ENCODE peak calls at places on chromosome 9, in ten cellular contexts. T is left ventricle myocardium inferior, E is brain microvascular endothelial cell, C is coronary artery, F is kidney epithelial cell, M is astrocyte of the spinal cord, Y is epithelial cell of esophagus, Z is psoas muscle, W is neural progenitor cell, A is dorsolateral prefrontal cortex. J is an unnamed sample.

GRCh38 chr9:131255731-131256197 is 20.5 kb downstream of the FAM78A start:
- DNase-seq in T (no peak), E (no peak), C (no peak), F (no peak), M (no peak), Y (no peak), Z (no peak), W (no peak), A (peak), J (no peak)

GRCh38 chr9:38110476-38110875 is 41.4 kb upstream of the SHB start:
- DNase-seq in T (no peak), E (no peak), C (peak), F (no peak), M (no peak), Y (no peak), Z (no peak), W (no peak), A (no peak), J (no peak)

GRCh38 chr9:95264954-95265615 is 52.4 kb downstream of the FANCC start:
- DNase-seq in T (no peak), E (peak), C (no peak), F (no peak), M (peak), Y (peak), Z (no peak), W (peak), A (no peak), J (no peak)

GRCh38 chr9:86946712-86947145 is 577 bp downstream of the GAS1 start:
- DNase-seq in T (peak), E (peak), C (peak), F (no peak), M (peak), Y (no peak), Z (peak), W (no peak), A (peak), J (no peak)

GRCh38 chr9:81373294-81373693 is 316.1 kb downstream of the TLE1 start:
- DNase-seq in T (peak), E (no peak), C (no peak), F (no peak), M (no peak), Y (no peak), Z (no peak), W (no peak), A (no peak), J (no peak)

GRCh38 chr9:127724012-127724411 is 8.1 kb downstream of the TTC16 start:
- DNase-seq in T (no peak), E (no peak), C (no peak), F (no peak), M (no peak), Y (no peak), Z (no peak), W (no peak), A (no peak), J (no peak)

GRCh38 chr9:96856363-96857286 is 2.3 kb upstream of the ZNF782 start:
- DNase-seq in T (peak), E (peak), C (no peak), F (no peak), M (peak), Y (peak), Z (peak), W (peak), A (no peak), J (peak)

GRCh38 chr9:81798606-81799005 is 109.3 kb upstream of the TLE1 start:
- DNase-seq in T (no peak), E (no peak), C (no peak), F (no peak), M (no peak), Y (no peak), Z (no peak), W (no peak), A (no peak), J (peak)

GRCh38 chr9:33044677-33045282 is 19.7 kb downstream of the DNAJA1 start:
- DNase-seq in T (no peak), E (no peak), C (no peak), F (no peak), M (peak), Y (peak), Z (no peak), W (peak), A (no peak), J (no peak)

GRCh38 chr9:131436865-131437271 is 43.0 kb downstream of the PRRC2B start:
- DNase-seq in T (no peak), E (no peak), C (no peak), F (no peak), M (no peak), Y (no peak), Z (no peak), W (no peak), A (no peak), J (no peak)

GRCh38 chr9:27549196-27549737 is 19.7 kb upstream of the MOB3B start:
- DNase-seq in T (no peak), E (no peak), C (no peak), F (no peak), M (no peak), Y (no peak), Z (no peak), W (no peak), A (no peak), J (no peak)

GRCh38 chr9:105737205-105737604 is 42.9 kb downstream of the TMEM38B start:
- DNase-seq in T (no peak), E (no peak), C (no peak), F (no peak), M (no peak), Y (no peak), Z (no peak), W (no peak), A (no peak), J (no peak)

GRCh38 chr9:100700689-100701318 is 122.9 kb downstream of the CAVIN4 start:
- DNase-seq in T (no peak), E (no peak), C (no peak), F (no peak), M (no peak), Y (peak), Z (no peak), W (peak), A (no peak), J (no peak)

GRCh38 chr9:6896562-6896961 is 138.8 kb downstream of the KDM4C start:
- DNase-seq in T (no peak), E (peak), C (no peak), F (no peak), M (no peak), Y (peak), Z (no peak), W (no peak), A (no peak), J (no peak)

GRCh38 chr9:110021891-110022290 is 186.1 kb downstream of the C9orf152 start:
- DNase-seq in T (no peak), E (no peak), C (no peak), F (no peak), M (no peak), Y (no peak), Z (no peak), W (peak), A (no peak), J (no peak)

GRCh38 chr9:107243757-107244156 is 39.3 kb upstream of the RAD23B start:
- DNase-seq in T (no peak), E (peak), C (no peak), F (peak), M (peak), Y (peak), Z (no peak), W (no peak), A (no peak), J (peak)

GRCh38 chr9:76114144-76114543 is 223.7 kb downstream of the PCSK5 start:
- DNase-seq in T (no peak), E (peak), C (no peak), F (no peak), M (peak), Y (no peak), Z (no peak), W (no peak), A (no peak), J (no peak)

GRCh38 chr9:93108301-93109041 is 12.5 kb downstream of the CARD19 start:
- DNase-seq in T (peak), E (no peak), C (peak), F (no peak), M (no peak), Y (peak), Z (no peak), W (no peak), A (peak), J (no peak)

GRCh38 chr9:113654605-113655193 is 191.2 kb downstream of the RGS3 start:
- DNase-seq in T (peak), E (no peak), C (peak), F (no peak), M (no peak), Y (no peak), Z (peak), W (no peak), A (no peak), J (no peak)

GRCh38 chr9:128895556-128895955 is 13.6 kb downstream of the LRRC8A start:
- DNase-seq in T (no peak), E (no peak), C (no peak), F (no peak), M (peak), Y (no peak), Z (no peak), W (peak), A (no peak), J (no peak)

GRCh38 chr9:117869287-117869686 is 165.1 kb downstream of the TLR4 start:
- DNase-seq in T (no peak), E (no peak), C (no peak), F (no peak), M (no peak), Y (no peak), Z (no peak), W (no peak), A (no peak), J (no peak)

GRCh38 chr9:113715086-113715485 is 161.0 kb upstream of the ZNF618 start:
- DNase-seq in T (no peak), E (peak), C (no peak), F (peak), M (peak), Y (peak), Z (no peak), W (no peak), A (no peak), J (peak)

GRCh38 chr9:113957778-113958430 is 81.8 kb downstream of the ZNF618 start:
- DNase-seq in T (no peak), E (peak), C (peak), F (peak), M (peak), Y (peak), Z (no peak), W (no peak), A (no peak), J (peak)

GRCh38 chr9:16207161-16207560 is 654.3 kb downstream of the CCDC171 start:
- DNase-seq in T (peak), E (peak), C (no peak), F (no peak), M (peak), Y (no peak), Z (peak), W (peak), A (no peak), J (no peak)

GRCh38 chr9:16312116-16312515 is 558.4 kb downstream of the BNC2 start:
- DNase-seq in T (no peak), E (no peak), C (peak), F (no peak), M (no peak), Y (no peak), Z (no peak), W (no peak), A (no peak), J (no peak)

GRCh38 chr9:79302569-79302968 is 269.2 kb upstream of the TLE4 start:
- DNase-seq in T (no peak), E (no peak), C (no peak), F (no peak), M (no peak), Y (no peak), Z (no peak), W (no peak), A (no peak), J (no peak)

GRCh38 chr9:128072144-128073021 is 4.4 kb downstream of the SLC25A25 start:
- DNase-seq in T (peak), E (peak), C (peak), F (no peak), M (peak), Y (peak), Z (peak), W (no peak), A (peak), J (no peak)

GRCh38 chr9:95459867-95460626 is 56.7 kb downstream of the PTCH1 start:
- DNase-seq in T (no peak), E (no peak), C (no peak), F (no peak), M (peak), Y (no peak), Z (no peak), W (no peak), A (no peak), J (no peak)

GRCh38 chr9:76560481-76560891 is 101.5 kb downstream of the GCNT1 start:
- DNase-seq in T (no peak), E (peak), C (no peak), F (no peak), M (peak), Y (peak), Z (no peak), W (no peak), A (no peak), J (peak)

GRCh38 chr9:68473790-68474189 is 66.9 kb downstream of the TMEM252 start:
- DNase-seq in T (no peak), E (no peak), C (no peak), F (no peak), M (no peak), Y (no peak), Z (no peak), W (no peak), A (no peak), J (no peak)

GRCh38 chr9:127038531-127038930 is 83.9 kb downstream of the ANGPTL2 start:
- DNase-seq in T (no peak), E (no peak), C (no peak), F (no peak), M (no peak), Y (no peak), Z (no peak), W (no peak), A (no peak), J (no peak)

GRCh38 chr9:109409998-109410397 is 88.1 kb downstream of the PTPN3 start:
- DNase-seq in T (no peak), E (no peak), C (no peak), F (no peak), M (no peak), Y (no peak), Z (no peak), W (peak), A (no peak), J (no peak)

GRCh38 chr9:118583414-118583813 is 785.8 kb downstream of the BRINP1 start:
- DNase-seq in T (no peak), E (no peak), C (no peak), F (no peak), M (no peak), Y (no peak), Z (no peak), W (no peak), A (no peak), J (no peak)

GRCh38 chr9:4787876-4788275 is 4.9 kb upstream of the RCL1 start:
- DNase-seq in T (no peak), E (no peak), C (no peak), F (no peak), M (no peak), Y (peak), Z (no peak), W (no peak), A (no peak), J (no peak)

DNA sequence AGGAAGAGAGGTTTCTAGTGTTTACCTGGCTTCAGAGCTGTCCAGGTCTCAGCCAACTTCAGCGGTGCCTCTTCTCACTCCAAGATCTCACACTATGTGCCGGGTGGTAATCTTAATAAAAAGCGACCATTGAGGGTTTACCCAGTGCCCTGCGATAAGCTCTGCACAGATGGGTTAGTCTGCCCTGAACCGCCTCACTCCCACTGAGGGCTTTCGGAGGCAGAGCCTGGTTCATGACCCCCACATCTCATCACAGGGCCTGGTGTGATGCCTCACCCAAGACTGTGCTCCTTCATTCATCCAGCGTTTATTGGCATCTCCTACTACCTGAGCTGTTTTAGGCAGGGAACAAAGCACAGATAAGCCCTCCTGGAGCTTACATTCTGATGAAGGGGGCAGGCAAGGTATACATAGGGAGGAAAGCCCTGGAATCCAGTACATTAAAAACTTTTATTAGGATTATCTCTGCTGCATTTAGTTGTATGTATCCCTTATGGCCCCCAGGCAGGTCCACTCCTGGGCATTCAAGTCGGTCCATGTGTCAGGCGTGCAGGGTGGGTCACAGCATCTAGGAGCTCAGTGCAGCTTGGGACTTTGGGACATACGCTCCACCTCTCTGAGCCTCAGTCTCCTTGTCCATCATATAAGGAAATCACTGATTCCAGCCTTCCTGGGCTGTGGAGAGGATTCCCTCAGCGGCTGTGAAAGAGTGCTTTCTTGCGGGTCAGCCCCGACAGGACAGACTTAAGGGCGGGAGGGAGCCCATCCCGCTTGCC is 613 bp upstream of the COL15A1 start:
- DNase-seq in T (no peak), E (no peak), C (peak), F (no peak), M (no peak), Y (no peak), Z (no peak), W (no peak), A (no peak), J (no peak)
- H3K4me3 ChIP-seq in T (peak), E (peak), C (peak), F (no peak), M (no peak), Y (no peak), Z (peak), W (peak), A (peak), J (no peak)

DNA sequence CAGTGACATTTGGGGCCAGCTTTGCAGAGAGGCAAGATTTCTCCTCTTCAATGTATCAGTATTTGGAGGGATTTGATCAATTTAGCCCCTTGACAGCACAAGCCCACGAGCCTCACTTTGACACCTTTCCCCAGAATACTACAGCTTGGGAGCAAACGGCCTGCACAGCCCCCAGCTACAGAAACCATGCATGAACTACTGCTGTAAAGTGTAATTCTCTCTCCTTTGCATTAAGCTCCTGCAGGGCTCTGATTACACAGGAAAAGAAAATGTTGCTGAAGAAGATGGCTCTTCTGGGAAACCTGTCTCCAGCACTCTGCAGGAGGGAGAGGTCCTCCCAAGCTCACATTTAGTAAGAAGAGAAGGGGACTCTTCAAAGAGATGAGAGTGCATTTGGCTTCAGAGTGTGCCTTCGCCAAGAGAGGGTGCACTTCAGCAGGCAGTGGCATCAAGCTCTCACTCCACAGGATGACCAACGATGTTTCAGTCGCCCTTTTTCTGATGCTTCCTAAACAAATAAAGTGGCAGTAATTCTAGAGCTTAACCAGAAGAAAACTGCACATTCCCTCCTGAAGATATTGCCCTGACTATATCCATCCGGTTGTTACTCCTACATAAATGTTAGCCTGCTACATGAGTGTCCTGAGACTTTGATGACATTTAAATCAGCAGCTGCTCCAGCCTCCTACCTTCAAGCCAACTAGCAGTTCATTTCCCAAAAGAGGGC is 272.1 kb downstream of the AUH start:
- DNase-seq in T (no peak), E (peak), C (peak), F (no peak), M (peak), Y (peak), Z (no peak), W (peak), A (no peak), J (no peak)
- TF ChIP-seq CTCF in T (peak), E (peak), C (no peak), F (peak), M (peak), Y (peak), Z (peak), W (peak), A (no peak), J (peak)

DNA sequence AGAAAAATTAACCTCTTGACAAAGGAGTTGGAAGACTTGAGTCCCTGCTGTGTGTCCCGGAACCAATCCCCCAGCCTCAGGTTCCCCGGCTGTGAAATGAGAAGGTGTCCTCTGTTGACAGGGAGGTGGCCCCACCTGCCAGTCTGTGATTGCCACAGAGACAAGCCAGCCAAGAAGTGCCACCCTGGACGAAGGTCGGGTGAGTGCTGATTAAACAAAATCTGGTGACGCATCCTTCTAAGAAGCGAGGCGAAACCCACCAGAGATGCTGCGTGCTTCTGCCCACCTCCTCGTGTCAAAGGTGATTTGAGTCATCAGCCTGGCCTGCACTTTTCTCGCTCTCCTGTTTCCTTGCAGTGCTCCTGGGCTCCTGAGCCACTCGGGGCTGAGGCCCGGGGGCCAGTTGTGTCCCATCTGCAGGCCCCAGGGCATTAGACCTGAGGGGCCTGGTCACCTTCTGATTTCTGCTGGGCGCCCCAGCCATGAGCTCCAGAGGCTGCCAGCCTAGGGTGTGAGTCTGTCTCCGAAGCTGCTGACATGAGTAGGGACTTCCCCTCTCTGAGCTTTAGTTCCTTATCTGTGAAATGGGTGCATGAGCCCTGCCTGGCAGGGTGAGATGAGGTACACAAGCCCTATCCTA is 28.7 kb downstream of the NEK6 start:
- DNase-seq in T (no peak), E (peak), C (no peak), F (peak), M (peak), Y (no peak), Z (no peak), W (no peak), A (no peak), J (no peak)
- H3K4me3 ChIP-seq in T (no peak), E (no peak), C (peak), F (no peak), M (no peak), Y (no peak), Z (no peak), W (no peak), A (no peak), J (peak)

GRCh38 chr9:121440265-121440664 is 59.4 kb downstream of the GGTA1 start:
- DNase-seq in T (no peak), E (peak), C (no peak), F (no peak), M (no peak), Y (peak), Z (no peak), W (peak), A (no peak), J (no peak)
- TF ChIP-seq CTCF in T (peak), E (peak), C (peak), F (peak), M (peak), Y (no peak), Z (peak), W (peak), A (no peak), J (no peak)

GRCh38 chr9:135993840-135994776 is 32.9 kb upstream of the UBAC1 start:
- DNase-seq in T (no peak), E (no peak), C (no peak), F (no peak), M (no peak), Y (no peak), Z (no peak), W (peak), A (no peak), J (no peak)
- H3K4me3 ChIP-seq in T (no peak), E (no peak), C (no peak), F (no peak), M (no peak), Y (no peak), Z (no peak), W (no peak), A (no peak), J (no peak)